ENCODE peak calls at places on chromosomes 2 and 18, in ten cellular contexts. One of them, this sample, is unnamed.

GRCh38 chr2:30427606-30428005 is 19.4 kb upstream of the LCLAT1 start:
- DNase-seq in kidney epithelial cell: no peak
- DNase-seq in brain microvascular endothelial cell: no peak
- DNase-seq in osteocyte: no peak
- DNase-seq in A549: no peak
- DNase-seq in IMR-90: no peak
- DNase-seq in breast epithelium: no peak
- DNase-seq in left ventricle myocardium inferior: no peak
- DNase-seq in cardiac muscle cell: no peak
- DNase-seq in K562: no peak
- DNase-seq in this sample: no peak

GRCh38 chr18:70046207-70046606 is 98.5 kb upstream of the CD226 start:
- DNase-seq in left ventricle myocardium inferior: no peak
- DNase-seq in brain microvascular endothelial cell: no peak
- DNase-seq in cardiac muscle cell: peak; percentile 75
- DNase-seq in K562: no peak
- DNase-seq in A549: no peak
- DNase-seq in kidney epithelial cell: no peak
- DNase-seq in IMR-90: no peak
- DNase-seq in osteocyte: no peak
- DNase-seq in breast epithelium: no peak
- DNase-seq in this sample: no peak

GRCh38 chr18:69444221-69444620 is 43.5 kb downstream of the DOK6 start:
- DNase-seq in A549: no peak
- DNase-seq in brain microvascular endothelial cell: no peak
- DNase-seq in osteocyte: no peak
- DNase-seq in breast epithelium: no peak
- DNase-seq in kidney epithelial cell: no peak
- DNase-seq in left ventricle myocardium inferior: no peak
- DNase-seq in IMR-90: no peak
- DNase-seq in cardiac muscle cell: peak; percentile 47
- DNase-seq in K562: no peak
- DNase-seq in this sample: no peak

GRCh38 chr2:176280156-176280555 is 10.9 kb downstream of the MTX2 start:
- DNase-seq in A549: no peak
- DNase-seq in kidney epithelial cell: no peak
- DNase-seq in cardiac muscle cell: no peak
- DNase-seq in osteocyte: no peak
- DNase-seq in IMR-90: no peak
- DNase-seq in brain microvascular endothelial cell: no peak
- DNase-seq in left ventricle myocardium inferior: no peak
- DNase-seq in breast epithelium: no peak
- DNase-seq in K562: no peak
- DNase-seq in this sample: no peak

GRCh38 chr2:180873219-180873618 is 107.2 kb upstream of the UBE2E3 start:
- DNase-seq in K562: no peak
- DNase-seq in kidney epithelial cell: no peak
- DNase-seq in left ventricle myocardium inferior: no peak
- DNase-seq in A549: peak; percentile 12
- DNase-seq in cardiac muscle cell: no peak
- DNase-seq in osteocyte: no peak
- DNase-seq in breast epithelium: no peak
- DNase-seq in IMR-90: no peak
- DNase-seq in brain microvascular endothelial cell: no peak
- DNase-seq in this sample: no peak

GRCh38 chr2:237432484-237433092 is 18.6 kb upstream of the COL6A3 start:
- DNase-seq in left ventricle myocardium inferior: no peak
- DNase-seq in A549: peak; percentile 73
- DNase-seq in cardiac muscle cell: peak; percentile 81
- DNase-seq in osteocyte: peak; percentile 88
- DNase-seq in brain microvascular endothelial cell: peak; percentile 95
- DNase-seq in K562: no peak
- DNase-seq in IMR-90: peak; percentile 93
- DNase-seq in breast epithelium: no peak
- DNase-seq in kidney epithelial cell: peak; percentile 91
- DNase-seq in this sample: peak; percentile 96

GRCh38 chr2:37652199-37652640 is 19.2 kb downstream of the CDC42EP3 start:
- DNase-seq in IMR-90: peak; percentile 97
- DNase-seq in left ventricle myocardium inferior: no peak
- DNase-seq in K562: no peak
- DNase-seq in cardiac muscle cell: peak; percentile 51
- DNase-seq in A549: peak; percentile 85
- DNase-seq in breast epithelium: no peak
- DNase-seq in brain microvascular endothelial cell: peak; percentile 79
- DNase-seq in kidney epithelial cell: peak; percentile 93
- DNase-seq in osteocyte: no peak
- DNase-seq in this sample: no peak

GRCh38 chr2:197804758-197805597 is 585 bp downstream of the PLCL1 start:
- DNase-seq in left ventricle myocardium inferior: peak; percentile 22
- DNase-seq in osteocyte: no peak
- DNase-seq in cardiac muscle cell: peak; percentile 42
- DNase-seq in IMR-90: peak; percentile 6
- DNase-seq in kidney epithelial cell: no peak
- DNase-seq in brain microvascular endothelial cell: no peak
- DNase-seq in K562: peak; percentile 24
- DNase-seq in A549: no peak
- DNase-seq in breast epithelium: no peak
- DNase-seq in this sample: peak; percentile 47

GRCh38 chr2:113178891-113179290 is 5.1 kb downstream of the PSD4 start:
- DNase-seq in kidney epithelial cell: no peak
- DNase-seq in IMR-90: no peak
- DNase-seq in cardiac muscle cell: no peak
- DNase-seq in left ventricle myocardium inferior: no peak
- DNase-seq in breast epithelium: no peak
- DNase-seq in A549: no peak
- DNase-seq in osteocyte: no peak
- DNase-seq in K562: no peak
- DNase-seq in brain microvascular endothelial cell: no peak
- DNase-seq in this sample: peak; percentile 85

GRCh38 chr2:39121523-39122063 is 742 bp upstream of the SOS1 start:
- DNase-seq in cardiac muscle cell: peak; percentile 54
- DNase-seq in K562: no peak
- DNase-seq in kidney epithelial cell: no peak
- DNase-seq in A549: no peak
- DNase-seq in left ventricle myocardium inferior: no peak
- DNase-seq in osteocyte: no peak
- DNase-seq in IMR-90: no peak
- DNase-seq in breast epithelium: no peak
- DNase-seq in brain microvascular endothelial cell: no peak
- DNase-seq in this sample: no peak

GRCh38 chr2:37500031-37500430 is 155.6 kb downstream of the QPCT start:
- DNase-seq in brain microvascular endothelial cell: no peak
- DNase-seq in osteocyte: no peak
- DNase-seq in left ventricle myocardium inferior: no peak
- DNase-seq in cardiac muscle cell: no peak
- DNase-seq in IMR-90: peak; percentile 96
- DNase-seq in A549: no peak
- DNase-seq in kidney epithelial cell: no peak
- DNase-seq in breast epithelium: no peak
- DNase-seq in K562: no peak
- DNase-seq in this sample: peak; percentile 9

GRCh38 chr2:1618191-1618961 is 125.9 kb downstream of the PXDN start:
- DNase-seq in left ventricle myocardium inferior: no peak
- DNase-seq in K562: no peak
- DNase-seq in brain microvascular endothelial cell: no peak
- DNase-seq in IMR-90: no peak
- DNase-seq in cardiac muscle cell: no peak
- DNase-seq in A549: no peak
- DNase-seq in breast epithelium: no peak
- DNase-seq in kidney epithelial cell: no peak
- DNase-seq in osteocyte: no peak
- DNase-seq in this sample: no peak

GRCh38 chr2:170122883-170123547 is 54.9 kb upstream of the MYO3B start:
- DNase-seq in osteocyte: no peak
- DNase-seq in brain microvascular endothelial cell: no peak
- DNase-seq in breast epithelium: no peak
- DNase-seq in IMR-90: peak; percentile 80
- DNase-seq in K562: no peak
- DNase-seq in cardiac muscle cell: no peak
- DNase-seq in left ventricle myocardium inferior: no peak
- DNase-seq in kidney epithelial cell: peak; percentile 63
- DNase-seq in A549: peak; percentile 42
- DNase-seq in this sample: no peak

GRCh38 chr18:55322176-55322735 is 265.7 kb downstream of the TCF4 start:
- DNase-seq in brain microvascular endothelial cell: peak; percentile 90
- DNase-seq in kidney epithelial cell: peak; percentile 43
- DNase-seq in K562: no peak
- DNase-seq in IMR-90: peak; percentile 96
- DNase-seq in cardiac muscle cell: peak; percentile 96
- DNase-seq in osteocyte: peak; percentile 90
- DNase-seq in A549: peak; percentile 42
- DNase-seq in left ventricle myocardium inferior: peak; percentile 87
- DNase-seq in breast epithelium: peak; percentile 62
- DNase-seq in this sample: peak; percentile 23

GRCh38 chr2:71563872-71564271 is 110.5 kb downstream of the DYSF start:
- DNase-seq in kidney epithelial cell: no peak
- DNase-seq in K562: no peak
- DNase-seq in osteocyte: no peak
- DNase-seq in breast epithelium: no peak
- DNase-seq in left ventricle myocardium inferior: no peak
- DNase-seq in A549: no peak
- DNase-seq in brain microvascular endothelial cell: no peak
- DNase-seq in cardiac muscle cell: no peak
- DNase-seq in IMR-90: no peak
- DNase-seq in this sample: no peak

GRCh38 chr2:164260506-164260905 is 360.8 kb downstream of the GRB14 start:
- DNase-seq in cardiac muscle cell: peak; percentile 1
- DNase-seq in K562: no peak
- DNase-seq in left ventricle myocardium inferior: no peak
- DNase-seq in IMR-90: no peak
- DNase-seq in osteocyte: no peak
- DNase-seq in kidney epithelial cell: no peak
- DNase-seq in A549: no peak
- DNase-seq in breast epithelium: no peak
- DNase-seq in brain microvascular endothelial cell: no peak
- DNase-seq in this sample: no peak

DNA sequence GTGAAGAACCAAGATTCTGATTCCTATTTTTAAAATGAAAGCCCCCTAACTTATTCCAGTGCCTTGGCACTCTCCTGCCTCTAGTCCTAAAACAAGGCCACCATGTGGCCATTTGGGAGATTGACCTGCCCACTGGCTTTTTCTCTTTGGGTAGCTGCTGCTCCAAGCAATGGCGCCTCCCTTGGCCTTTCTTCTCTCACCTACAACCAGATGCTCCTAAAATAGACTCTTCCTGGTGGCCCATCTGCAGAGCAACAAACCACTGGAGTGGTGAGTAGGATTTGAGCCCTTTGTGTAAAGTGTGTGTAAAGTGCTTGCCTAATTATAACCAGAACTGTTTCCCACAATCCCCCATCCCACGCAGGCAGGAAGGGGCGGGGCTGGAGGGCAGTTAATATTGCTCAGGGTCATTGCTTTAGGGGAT is 114.2 kb downstream of the FHOD3 start:
- DNase-seq in breast epithelium: no peak
- DNase-seq in left ventricle myocardium inferior: no peak
- DNase-seq in IMR-90: peak; percentile 19
- DNase-seq in kidney epithelial cell: no peak
- DNase-seq in osteocyte: no peak
- DNase-seq in K562: peak; percentile 49
- DNase-seq in cardiac muscle cell: peak; percentile 62
- DNase-seq in A549: peak; percentile 42
- DNase-seq in brain microvascular endothelial cell: peak; percentile 36
- DNase-seq in this sample: peak; percentile 7
- TF ChIP-seq CTCF in breast epithelium: no peak
- TF ChIP-seq CTCF in left ventricle myocardium inferior: peak; percentile 16
- TF ChIP-seq CTCF in IMR-90: peak; percentile 46
- TF ChIP-seq CTCF in kidney epithelial cell: peak; percentile 59
- TF ChIP-seq CTCF in osteocyte: peak; percentile 24
- TF ChIP-seq CTCF in K562: peak; percentile 90
- TF ChIP-seq CTCF in cardiac muscle cell: peak; percentile 62
- TF ChIP-seq CTCF in A549: no peak
- TF ChIP-seq CTCF in brain microvascular endothelial cell: peak; percentile 77
- TF ChIP-seq CTCF in this sample: no peak

DNA sequence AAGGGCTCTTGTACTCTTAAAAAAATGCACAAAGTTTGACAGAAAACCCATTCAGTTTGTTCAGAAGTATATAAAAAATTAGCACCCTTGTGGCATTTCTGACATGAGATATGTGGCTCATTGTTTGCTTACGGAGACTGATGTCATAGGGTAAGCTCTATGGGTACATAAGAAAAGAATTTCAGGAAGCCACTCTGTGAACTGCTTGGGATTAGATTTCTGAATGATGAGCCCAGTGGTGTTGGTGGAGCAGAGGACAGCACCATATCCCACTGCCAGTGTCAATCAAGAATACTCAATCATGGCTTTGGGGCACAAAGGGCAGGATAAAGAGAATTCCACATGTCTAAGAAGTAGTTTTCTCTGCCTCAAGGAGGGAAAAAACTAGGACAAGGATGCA is 243.0 kb upstream of the RBMS1 start:
- DNase-seq in breast epithelium: no peak
- DNase-seq in A549: peak; percentile 53
- DNase-seq in K562: no peak
- DNase-seq in IMR-90: peak; percentile 66
- DNase-seq in cardiac muscle cell: peak; percentile 46
- DNase-seq in osteocyte: no peak
- DNase-seq in kidney epithelial cell: no peak
- DNase-seq in brain microvascular endothelial cell: peak; percentile 75
- DNase-seq in left ventricle myocardium inferior: no peak
- DNase-seq in this sample: no peak
- TF ChIP-seq CTCF in breast epithelium: no peak
- TF ChIP-seq CTCF in A549: no peak
- TF ChIP-seq CTCF in K562: no peak
- TF ChIP-seq CTCF in IMR-90: no peak
- TF ChIP-seq CTCF in cardiac muscle cell: no peak
- TF ChIP-seq CTCF in osteocyte: no peak
- TF ChIP-seq CTCF in kidney epithelial cell: no peak
- TF ChIP-seq CTCF in brain microvascular endothelial cell: no peak
- TF ChIP-seq CTCF in left ventricle myocardium inferior: no peak
- TF ChIP-seq CTCF in this sample: no peak

DNA sequence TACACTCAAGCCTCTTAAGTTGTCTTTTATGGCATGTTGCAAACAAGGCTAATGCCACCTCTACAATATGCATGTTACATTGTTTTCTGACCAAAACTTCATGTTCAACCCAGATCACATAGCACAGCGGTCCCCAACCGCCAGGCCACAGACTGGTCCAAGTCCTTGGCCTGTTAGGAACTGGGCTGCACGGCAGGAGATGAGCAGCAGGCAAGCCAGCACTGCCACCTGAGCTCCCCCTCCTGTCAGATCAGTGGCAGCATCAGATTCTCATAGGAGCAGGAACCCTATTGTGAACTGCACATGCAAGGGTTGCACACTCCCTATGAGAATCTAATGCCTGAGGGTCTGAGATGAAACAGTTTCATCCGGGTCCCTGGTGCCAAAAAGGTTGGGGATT is 324.8 kb upstream of the CHAC2 start:
- DNase-seq in left ventricle myocardium inferior: no peak
- DNase-seq in osteocyte: no peak
- DNase-seq in A549: peak; percentile 20
- DNase-seq in IMR-90: no peak
- DNase-seq in brain microvascular endothelial cell: no peak
- DNase-seq in K562: no peak
- DNase-seq in cardiac muscle cell: no peak
- DNase-seq in breast epithelium: no peak
- DNase-seq in kidney epithelial cell: no peak
- DNase-seq in this sample: no peak
- TF ChIP-seq CTCF in left ventricle myocardium inferior: peak; percentile 30
- TF ChIP-seq CTCF in osteocyte: no peak
- TF ChIP-seq CTCF in A549: no peak
- TF ChIP-seq CTCF in IMR-90: no peak
- TF ChIP-seq CTCF in brain microvascular endothelial cell: peak; percentile 44
- TF ChIP-seq CTCF in K562: no peak
- TF ChIP-seq CTCF in cardiac muscle cell: no peak
- TF ChIP-seq CTCF in breast epithelium: no peak
- TF ChIP-seq CTCF in kidney epithelial cell: peak; percentile 9
- TF ChIP-seq CTCF in this sample: no peak

GRCh38 chr2:67002618-67003371 is 394.3 kb upstream of the ETAA1 start:
- DNase-seq in IMR-90: no peak
- DNase-seq in A549: no peak
- DNase-seq in left ventricle myocardium inferior: no peak
- DNase-seq in K562: no peak
- DNase-seq in brain microvascular endothelial cell: no peak
- DNase-seq in cardiac muscle cell: no peak
- DNase-seq in osteocyte: no peak
- DNase-seq in kidney epithelial cell: no peak
- DNase-seq in breast epithelium: no peak
- DNase-seq in this sample: no peak
- TF ChIP-seq CTCF in IMR-90: no peak
- TF ChIP-seq CTCF in A549: no peak
- TF ChIP-seq CTCF in left ventricle myocardium inferior: no peak
- TF ChIP-seq CTCF in K562: no peak
- TF ChIP-seq CTCF in brain microvascular endothelial cell: peak; percentile 27
- TF ChIP-seq CTCF in cardiac muscle cell: no peak
- TF ChIP-seq CTCF in osteocyte: no peak
- TF ChIP-seq CTCF in kidney epithelial cell: no peak
- TF ChIP-seq CTCF in breast epithelium: no peak
- TF ChIP-seq CTCF in this sample: no peak

This sample was measured in activated CD8-positive, alpha-beta T cell treated with anti-CD3 and anti-CD28 coated beads for 36 hours.